ENCODE peak calls at places on chromosome 21, in six cellular contexts. A, V, E, R, D and K are unnamed samples.

GRCh38 chr21:25456672-25457071 is 150.6 kb downstream of the MRPL39 start:
- DNase-seq in D (no peak), V (no peak), E (no peak), R (peak; percentile 85), A (no peak), K (no peak)

GRCh38 chr21:25330266-25330665 is 277.0 kb downstream of the MRPL39 start:
- DNase-seq in V (no peak), D (no peak), R (no peak), E (no peak), A (no peak), K (no peak)

GRCh38 chr21:15063081-15063820 is 1.5 kb downstream of the NRIP1 start:
- DNase-seq in A (no peak), R (peak; percentile 50), V (no peak), E (no peak), D (peak; percentile 54), K (no peak)

GRCh38 chr21:28636988-28637691 is 355.5 kb downstream of the LTN1 start:
- DNase-seq in D (peak; percentile 100), A (no peak), R (peak; percentile 98), V (no peak), E (no peak), K (no peak)

GRCh38 chr21:38234395-38235142 is 22.2 kb upstream of the KCNJ15 start:
- DNase-seq in V (no peak), R (no peak), A (no peak), E (no peak), D (peak; percentile 95), K (no peak)

GRCh38 chr21:27393726-27394125 is 426.8 kb upstream of the ADAMTS5 start:
- DNase-seq in D (no peak), V (no peak), E (no peak), A (no peak), R (no peak), K (no peak)

GRCh38 chr21:15343066-15343465 is 278.3 kb upstream of the NRIP1 start:
- DNase-seq in A (no peak), V (no peak), D (peak; percentile 59), E (no peak), R (peak; percentile 74), K (no peak)

GRCh38 chr21:36524477-36524876 is 44.6 kb upstream of the CLDN14 start:
- DNase-seq in R (no peak), E (no peak), A (no peak), D (no peak), V (no peak), K (no peak)

GRCh38 chr21:46559291-46559983 is 45.4 kb downstream of the S100B start:
- DNase-seq in D (no peak), V (no peak), A (no peak), R (no peak), E (peak; percentile 71), K (no peak)

GRCh38 chr21:17726047-17726446 is 93.1 kb downstream of the C21orf91 start:
- DNase-seq in R (no peak), E (peak; percentile 8), D (no peak), V (no peak), A (no peak), K (no peak)

GRCh38 chr21:28334407-28334806 is 658.3 kb downstream of the LTN1 start:
- DNase-seq in A (no peak), R (peak; percentile 24), V (no peak), E (peak; percentile 82), D (peak; percentile 33), K (no peak)

GRCh38 chr21:38887750-38888149 is 82.0 kb downstream of the ETS2 start:
- DNase-seq in A (no peak), R (no peak), D (no peak), E (no peak), V (no peak), K (no peak)

GRCh38 chr21:45466330-45467220 is 61.6 kb downstream of the COL18A1 start:
- DNase-seq in R (no peak), D (no peak), E (no peak), V (peak; percentile 11), A (peak; percentile 38), K (no peak)

GRCh38 chr21:45464309-45464708 is 59.3 kb downstream of the COL18A1 start:
- DNase-seq in E (peak; percentile 13), R (no peak), V (peak; percentile 4), D (no peak), A (no peak), K (no peak)

GRCh38 chr21:45465105-45465504 is 60.1 kb downstream of the COL18A1 start:
- DNase-seq in A (peak; percentile 30), D (no peak), V (peak; percentile 15), E (peak; percentile 33), R (no peak), K (no peak)

GRCh38 chr21:45467221-45467779 is 62.3 kb downstream of the COL18A1 start:
- DNase-seq in D (no peak), E (no peak), A (peak; percentile 43), R (peak; percentile 49), V (peak; percentile 13), K (no peak)

GRCh38 chr21:45465611-45466329 is 60.8 kb downstream of the COL18A1 start:
- DNase-seq in A (peak; percentile 26), E (no peak), V (peak; percentile 16), D (no peak), R (no peak), K (no peak)
- H3K4me1 ChIP-seq in A (no peaks in the 10 kb centered on the region), E (no peaks in the 10 kb centered on the region), V (peaks cover 19% of the 10 kb centered on the region), D (peaks cover 5% of the 10 kb centered on the region), R (peaks cover 9% of the 10 kb centered on the region), K (peaks cover 16% of the 10 kb centered on the region)

GRCh38 chr21:20040768-20041167 is 957.4 kb upstream of the NCAM2 start:
- DNase-seq in A (no peak), D (no peak), V (no peak), R (no peak), E (no peak), K (no peak)
- TF ChIP-seq CTCF in A (no peak), D (no peak), V (peak; percentile 59), R (no peak), E (no peak), K (peak; percentile 12)

DNA sequence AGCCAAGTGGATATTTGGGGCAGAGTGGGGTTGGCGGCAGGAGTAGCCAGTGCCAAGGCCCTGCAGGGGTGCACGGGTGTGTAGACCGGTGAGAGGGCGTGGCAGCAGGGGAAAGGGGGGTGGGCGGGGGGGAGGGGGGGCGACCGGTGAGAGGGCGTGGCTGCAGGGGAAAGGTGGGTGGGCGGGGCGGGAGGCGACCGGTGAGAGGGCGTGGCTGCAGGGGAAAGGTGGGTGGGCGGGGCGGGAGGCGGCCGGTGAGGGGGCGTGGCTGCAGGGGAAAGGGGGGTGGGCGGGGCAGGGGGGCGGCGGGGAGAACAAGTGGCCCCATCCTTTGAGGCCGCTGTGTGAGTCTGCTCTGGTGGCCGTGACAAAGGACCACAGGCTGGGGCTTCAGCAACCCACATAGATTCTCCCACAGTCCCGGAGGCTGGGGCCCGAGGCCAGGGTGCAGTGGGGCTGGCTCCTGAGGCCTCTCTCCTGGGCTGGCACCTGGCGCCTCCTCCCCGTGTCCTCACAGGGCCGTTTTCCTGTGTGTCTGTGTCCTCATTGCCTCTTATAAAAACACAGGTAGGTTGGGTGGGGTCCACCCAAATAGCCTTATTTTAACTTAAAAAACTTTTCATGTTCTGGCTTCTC is 25.8 kb downstream of the RRP1 start:
- DNase-seq in R (no peak), D (no peak), E (no peak), V (no peak), A (peak; percentile 48), K (no peak)
- H3K27ac ChIP-seq in R (no peak overlapping the region), D (no peak overlapping the region), E (no peak overlapping the region), V (no peak overlapping the region), A (no peak overlapping the region), K (no peak overlapping the region)

GRCh38 chr21:33373451-33373850 is 29.8 kb upstream of the IFNGR2 start:
- DNase-seq in D (no peak), E (no peak), V (no peak), R (peak; percentile 10), A (no peak), K (no peak)
- H3K4me1 ChIP-seq in D (peaks cover 7% of the 10 kb centered on the region), E (peaks cover 68% of the 10 kb centered on the region), V (peaks cover 6% of the 10 kb centered on the region), R (no peaks in the 10 kb centered on the region), A (no peaks in the 10 kb centered on the region), K (peaks cover 22% of the 10 kb centered on the region)